ENCODE peak calls at places on chromosomes 1 and 21, in six cellular contexts. I is endothelial cell, L is GM20000, D is GM12865, Z is MM.1S, O is OCI-LY7. B is an unnamed sample.

GRCh38 chr1:5744911-5745431 is 247.3 kb downstream of the NPHP4 start:
- DNase-seq in I (no peak), L (no peak), D (no peak), Z (no peak), O (no peak), B (no peak)

GRCh38 chr21:45390121-45390751 is 14.7 kb upstream of the COL18A1 start:
- DNase-seq in I (no peak), L (no peak), D (no peak), Z (no peak), O (no peak), B (no peak)

GRCh38 chr1:63087966-63088365 is 234.4 kb upstream of the FOXD3 start:
- DNase-seq in I (peak; percentile 63), L (no peak), D (no peak), Z (no peak), O (no peak), B (peak; percentile 71)

GRCh38 chr1:168980180-168980579 is 126.3 kb upstream of the ATP1B1 start:
- DNase-seq in I (no peak), L (no peak), D (no peak), Z (no peak), O (no peak), B (no peak)

GRCh38 chr1:53276153-53276901 is 38.0 kb upstream of the MAGOH start:
- DNase-seq in I (no peak), L (no peak), D (no peak), Z (no peak), O (no peak), B (no peak)

GRCh38 chr21:46515109-46515508 is 56.4 kb downstream of the DIP2A start:
- DNase-seq in I (no peak), L (no peak), D (no peak), Z (no peak), O (peak; percentile 18), B (no peak)

GRCh38 chr1:53163291-53163768 is 20.9 kb upstream of the SLC1A7 start:
- DNase-seq in I (no peak), L (no peak), D (no peak), Z (no peak), O (no peak), B (no peak)

GRCh38 chr1:7940745-7941436 is at the start of gene TNFRSF9:
- DNase-seq in I (no peak), L (peak; percentile 81), D (peak; percentile 50), Z (no peak), O (no peak), B (no peak)

GRCh38 chr1:224615861-224616760 is at the start of gene CNIH3:
- DNase-seq in I (peak; percentile 53), L (peak; percentile 34), D (no peak), Z (no peak), O (no peak), B (peak; percentile 31)

GRCh38 chr1:226983247-226983997 is 43.3 kb downstream of the COQ8A start:
- DNase-seq in I (no peak), L (no peak), D (no peak), Z (no peak), O (no peak), B (no peak)

GRCh38 chr21:45723049-45723958 is 79.8 kb downstream of the PCBP3 start:
- DNase-seq in I (no peak), L (no peak), D (no peak), Z (no peak), O (no peak), B (no peak)

GRCh38 chr1:117664314-117664713 is 58.5 kb downstream of the TENT5C start:
- DNase-seq in I (no peak), L (peak; percentile 81), D (peak; percentile 95), Z (peak; percentile 82), O (peak; percentile 93), B (no peak)

GRCh38 chr1:14822493-14822892 is 224.0 kb downstream of the KAZN start:
- DNase-seq in I (no peak), L (no peak), D (no peak), Z (no peak), O (no peak), B (no peak)

GRCh38 chr1:229412056-229412455 is 21.8 kb downstream of the ACTA1 start:
- DNase-seq in I (no peak), L (no peak), D (no peak), Z (no peak), O (no peak), B (no peak)

GRCh38 chr21:42089093-42089631 is 18.0 kb downstream of the UMODL1 start:
- DNase-seq in I (no peak), L (no peak), D (no peak), Z (no peak), O (no peak), B (no peak)

GRCh38 chr21:36509966-36510742 is 30.2 kb upstream of the CLDN14 start:
- DNase-seq in I (no peak), L (no peak), D (peak; percentile 71), Z (no peak), O (no peak), B (no peak)

GRCh38 chr1:226903819-226904710 is 33.6 kb downstream of the PSEN2 start:
- DNase-seq in I (no peak), L (no peak), D (no peak), Z (no peak), O (no peak), B (no peak)

GRCh38 chr1:19460535-19461351 is 24.6 kb downstream of the CAPZB start:
- DNase-seq in I (no peak), L (no peak), D (no peak), Z (no peak), O (no peak), B (no peak)

DNA sequence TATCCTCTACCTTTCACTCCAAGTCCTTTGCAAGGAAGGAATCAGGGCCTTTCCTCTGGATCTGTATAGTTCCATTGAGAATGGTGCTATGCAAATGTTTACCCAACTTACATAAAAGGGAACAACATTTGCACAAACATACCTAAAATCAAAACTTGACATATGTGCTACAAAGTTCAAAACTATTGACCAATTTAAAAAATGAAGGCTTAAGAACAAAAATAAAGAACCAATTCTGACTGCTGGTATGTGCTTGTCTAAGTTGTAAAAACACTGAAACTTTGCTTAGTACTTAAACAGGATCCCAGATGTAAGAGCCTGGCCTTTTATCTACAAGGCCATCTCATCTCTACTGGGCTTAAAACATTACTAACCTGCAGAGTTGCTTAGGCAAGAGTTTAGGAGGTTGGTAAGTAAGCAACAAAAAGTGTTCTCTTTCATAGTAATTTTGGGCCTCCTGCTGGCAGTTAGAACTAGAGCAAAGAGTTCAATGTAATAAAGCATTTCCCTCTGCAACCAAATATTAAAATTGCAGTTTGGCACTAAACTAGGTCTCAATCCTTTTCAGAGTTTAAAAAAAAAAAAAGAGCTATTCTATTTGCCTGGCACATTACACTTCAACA is 2.0 kb downstream of the SCMH1 start:
- DNase-seq in I (no peak), L (peak; percentile 50), D (peak; percentile 63), Z (peak; percentile 49), O (peak; percentile 55), B (no peak)
- TF ChIP-seq CTCF in I (no peak), L (no peak), D (peak; percentile 24), Z (peak; percentile 28), O (peak; percentile 58), B (peak; percentile 54)

GRCh38 chr21:40827509-40827908 is 19.4 kb downstream of the DSCAM start:
- DNase-seq in I (no peak), L (no peak), D (no peak), Z (peak; percentile 48), O (no peak), B (no peak)
- TF ChIP-seq CTCF in I (no peak), L (no peak), D (no peak), Z (no peak), O (no peak), B (no peak)

GRCh38 chr21:38807481-38807880 is 1.8 kb downstream of the ETS2 start:
- DNase-seq in I (no peak), L (no peak), D (no peak), Z (no peak), O (no peak), B (no peak)

GRCh38 chr21:38805282-38806152 is at the start of gene ETS2:
- DNase-seq in I (peak; percentile 75), L (peak; percentile 90), D (peak; percentile 81), Z (peak; percentile 81), O (peak; percentile 83), B (peak; percentile 70)

GRCh38 chr21:38804617-38805281 is 980 bp upstream of the ETS2 start:
- DNase-seq in I (peak; percentile 76), L (peak; percentile 49), D (peak; percentile 41), Z (peak; percentile 26), O (no peak), B (peak; percentile 59)

GRCh38 chr21:38806942-38807284 is 1.2 kb downstream of the ETS2 start:
- DNase-seq in I (no peak), L (no peak), D (no peak), Z (no peak), O (no peak), B (no peak)

DNA sequence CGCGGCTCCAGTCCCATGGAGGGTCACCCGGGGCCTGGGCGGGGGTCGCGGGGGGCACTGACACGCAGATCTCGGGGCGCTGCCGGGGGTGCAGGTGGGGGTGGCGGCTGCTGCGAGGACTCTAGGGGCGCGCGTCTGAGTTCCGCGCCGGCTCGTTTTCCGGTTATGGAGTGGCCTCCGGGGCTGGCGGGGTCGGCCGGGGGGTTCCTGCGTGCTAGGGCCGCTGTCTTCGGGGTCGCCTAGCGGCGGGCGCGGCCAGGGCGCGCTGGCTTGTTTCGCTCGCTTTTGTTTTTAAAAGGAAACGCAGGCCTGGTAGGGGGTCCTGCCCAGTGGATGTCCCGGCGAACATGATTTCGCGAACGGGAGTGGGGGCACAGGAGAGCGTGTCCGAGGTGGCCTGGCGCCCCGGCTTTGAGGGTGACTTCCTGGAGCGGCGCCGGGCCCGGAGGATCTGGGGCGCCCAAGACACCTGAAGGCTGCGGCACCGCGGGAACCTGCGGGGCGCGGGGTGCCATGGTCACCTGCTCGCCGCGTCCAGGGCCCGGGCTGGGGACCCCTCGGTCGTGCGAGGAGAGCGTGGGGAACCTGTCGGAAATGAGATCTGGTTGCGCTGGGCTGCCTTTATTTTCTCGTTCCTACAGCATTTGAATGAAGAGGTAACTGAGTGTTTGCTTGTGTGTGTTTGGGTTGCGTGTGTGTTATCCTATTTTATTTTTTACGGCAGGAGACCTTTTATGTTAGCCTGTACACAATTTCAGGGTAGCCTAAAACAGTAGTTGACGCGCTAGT is 618 bp downstream of the ETS2 start:
- DNase-seq in I (peak; percentile 54), L (peak; percentile 61), D (peak; percentile 26), Z (no peak), O (peak; percentile 56), B (peak; percentile 40)
- TF ChIP-seq CTCF in I (no peak), L (no peak), D (peak; percentile 18), Z (no peak), O (peak; percentile 37), B (peak; percentile 51)

GRCh38 chr1:147843486-147843885 is 59.1 kb upstream of the GJA8 start:
- DNase-seq in I (no peak), L (no peak), D (no peak), Z (no peak), O (no peak), B (no peak)

GRCh38 chr1:147837845-147838363 is 64.7 kb upstream of the GJA8 start:
- DNase-seq in I (no peak), L (no peak), D (no peak), Z (peak; percentile 26), O (no peak), B (no peak)

GRCh38 chr1:147842578-147842977 is 60.0 kb upstream of the GJA8 start:
- DNase-seq in I (no peak), L (no peak), D (no peak), Z (no peak), O (no peak), B (no peak)

GRCh38 chr1:147837129-147837776 is 65.3 kb upstream of the GJA8 start:
- DNase-seq in I (no peak), L (no peak), D (no peak), Z (no peak), O (no peak), B (no peak)

DNA sequence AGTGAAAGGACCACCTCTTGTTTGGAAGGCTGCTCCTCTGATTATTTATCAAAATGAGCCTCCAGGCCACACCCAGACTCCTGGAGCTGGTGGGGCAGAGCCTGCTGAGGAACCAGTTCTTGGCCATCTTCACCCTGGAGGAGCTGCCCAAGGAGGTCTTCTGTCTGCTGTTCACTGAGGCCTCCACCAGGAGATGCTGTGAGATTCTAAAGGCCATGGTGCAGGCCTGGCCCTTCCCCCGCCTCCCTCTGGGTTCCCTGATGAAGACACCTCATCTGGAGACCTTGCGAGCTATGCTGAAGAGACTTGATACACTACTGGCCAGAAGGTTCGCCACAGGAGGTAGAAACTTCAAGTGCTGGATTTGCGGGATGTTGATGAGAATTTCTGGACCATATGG is 61.7 kb upstream of the GJA8 start:
- DNase-seq in I (no peak), L (peak; percentile 12), D (peak; percentile 20), Z (no peak), O (no peak), B (no peak)
- TF ChIP-seq CTCF in I (no peak), L (peak; percentile 13), D (peak; percentile 29), Z (no peak), O (peak; percentile 17), B (no peak)